ENCODE peak calls at places on chromosomes 3 and 15, in seven cellular contexts. S is adrenal gland, H is keratinocyte, N is A549, E is dorsolateral prefrontal cortex, C is psoas muscle, T is GM12864. R is an unnamed sample.

GRCh38 chr15:45648521-45649200 is 13.8 kb downstream of the SQOR start:
- DNase-seq in S (peak; percentile 69), E (no peak), T (no peak), N (peak; percentile 42), H (no peak), C (peak; percentile 46), R (no peak)

GRCh38 chr15:37038716-37039106 is 61.6 kb downstream of the MEIS2 start:
- DNase-seq in S (no peak), T (no peak), E (peak; percentile 5), N (no peak), H (no peak), C (no peak), R (no peak)

GRCh38 chr3:190718691-190719090 is 143.8 kb downstream of the GMNC start:
- DNase-seq in H (no peak), C (no peak), S (no peak), E (no peak), N (no peak), T (no peak), R (no peak)

GRCh38 chr15:41933771-41934170 is 38.6 kb downstream of the EHD4 start:
- DNase-seq in C (no peak), N (peak; percentile 47), E (no peak), S (no peak), H (peak; percentile 62), T (no peak), R (no peak)

GRCh38 chr15:98003976-98004375 is 43.5 kb downstream of the ARRDC4 start:
- DNase-seq in H (no peak), S (no peak), N (no peak), T (no peak), E (no peak), C (no peak), R (no peak)

GRCh38 chr15:58988011-58988785 is 735 bp downstream of the RNF111 start:
- DNase-seq in E (peak; percentile 50), C (peak; percentile 74), N (peak; percentile 47), H (no peak), T (no peak), S (peak; percentile 62), R (peak; percentile 69)

GRCh38 chr3:186097317-186097662 is 11.6 kb downstream of the ETV5 start:
- DNase-seq in S (no peak), H (no peak), C (no peak), T (no peak), N (no peak), E (no peak), R (no peak)

GRCh38 chr3:124429129-124429815 is 301.0 kb upstream of the UMPS start:
- DNase-seq in S (no peak), E (no peak), T (no peak), N (peak; percentile 9), C (no peak), H (peak; percentile 21), R (no peak)

GRCh38 chr3:190543656-190544055 is 29.8 kb downstream of the IL1RAP start:
- DNase-seq in H (no peak), N (no peak), S (no peak), T (no peak), E (no peak), C (no peak), R (no peak)

GRCh38 chr3:150385296-150386242 is 22.5 kb upstream of the TSC22D2 start:
- DNase-seq in N (no peak), E (no peak), H (no peak), S (no peak), C (no peak), T (no peak), R (peak; percentile 53)

GRCh38 chr15:56056626-56057025 is 63.2 kb upstream of the NEDD4 start:
- DNase-seq in S (no peak), H (no peak), C (no peak), N (no peak), E (no peak), T (no peak), R (no peak)

GRCh38 chr3:9105421-9105820 is 142.1 kb upstream of the RAD18 start:
- DNase-seq in S (no peak), H (no peak), E (no peak), C (no peak), T (no peak), N (no peak), R (no peak)

GRCh38 chr15:96268421-96269204 is 61.9 kb upstream of the NR2F2 start:
- DNase-seq in E (no peak), C (no peak), N (peak; percentile 34), S (no peak), T (no peak), H (no peak), R (no peak)

GRCh38 chr15:70505411-70505919 is 257.9 kb downstream of the UACA start:
- DNase-seq in E (no peak), S (no peak), N (peak; percentile 91), H (peak; percentile 88), C (no peak), T (no peak), R (no peak)

GRCh38 chr3:184568918-184569829 is 7.6 kb downstream of the EPHB3 start:
- DNase-seq in E (peak; percentile 67), N (no peak), H (peak; percentile 55), T (no peak), S (peak; percentile 72), C (peak; percentile 77), R (no peak)

GRCh38 chr3:152258448-152259302 is 10.1 kb upstream of the MBNL1 start:
- DNase-seq in C (peak; percentile 50), S (peak; percentile 82), E (no peak), H (no peak), T (no peak), N (peak; percentile 93), R (no peak)

GRCh38 chr3:66830301-66830700 is 167.8 kb upstream of the KBTBD8 start:
- DNase-seq in S (no peak), C (no peak), H (no peak), E (no peak), N (no peak), T (no peak), R (no peak)

GRCh38 chr3:129003578-129004112 is 2.5 kb downstream of the EFCC1 start:
- DNase-seq in S (no peak), H (no peak), T (no peak), E (no peak), N (peak; percentile 40), C (no peak), R (no peak)
- TF ChIP-seq CTCF in S (no peak), H (peak; percentile 63), T (no peak), E (no peak), N (no peak), C (no peak), R (no peak)

DNA sequence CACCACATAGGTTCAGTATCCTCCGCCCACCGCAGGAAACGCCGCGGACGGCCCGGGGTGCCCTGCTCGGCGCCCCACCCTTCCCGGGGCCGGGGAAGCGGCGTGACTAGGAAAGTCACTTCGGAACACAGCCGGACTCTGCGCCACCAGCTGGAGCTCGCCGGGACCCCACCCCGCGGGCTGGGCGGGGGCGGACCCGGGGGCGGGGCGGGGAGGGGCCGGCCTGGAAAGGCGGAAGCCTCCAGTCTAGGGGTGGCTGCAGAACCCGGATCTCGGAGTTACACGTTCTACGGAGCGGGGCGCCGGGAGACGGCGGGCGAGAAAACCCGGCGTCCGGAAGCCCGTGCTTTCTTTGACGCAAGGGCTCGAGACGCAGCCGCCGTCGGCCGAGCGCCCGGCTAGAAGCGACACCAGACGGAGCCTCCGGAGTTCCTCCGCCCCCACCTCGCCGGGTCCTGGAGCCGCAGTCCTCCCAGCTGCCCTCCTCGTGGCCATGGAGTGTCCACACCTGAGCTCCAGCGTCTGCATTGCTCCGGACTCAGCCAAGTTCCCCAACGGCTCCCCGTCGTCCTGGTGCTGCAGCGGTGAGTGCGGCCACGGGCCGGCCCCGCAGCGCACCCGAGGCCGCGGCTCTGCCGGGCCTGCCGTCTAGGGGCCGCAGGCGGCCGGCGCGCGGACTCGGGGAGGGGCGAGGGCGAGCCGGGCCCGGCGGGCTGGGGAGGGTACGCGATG is at the start of gene USP3:
- DNase-seq in E (peak; percentile 93), S (peak; percentile 94), C (peak; percentile 95), H (no peak), N (peak; percentile 97), T (peak; percentile 87), R (peak; percentile 94)
- TF ChIP-seq CTCF in E (peak; percentile 37), S (peak; percentile 36), C (peak; percentile 40), H (peak; percentile 27), N (peak; percentile 30), T (no peak), R (no peak)

GRCh38 chr15:95024388-95024787 is 793.0 kb downstream of the MCTP2 start:
- DNase-seq in E (no peak), S (no peak), T (no peak), N (peak; percentile 36), H (no peak), C (no peak), R (no peak)

GRCh38 chr15:95021816-95022215 is 790.5 kb downstream of the MCTP2 start:
- DNase-seq in T (no peak), C (no peak), S (no peak), N (no peak), H (no peak), E (no peak), R (no peak)

DNA sequence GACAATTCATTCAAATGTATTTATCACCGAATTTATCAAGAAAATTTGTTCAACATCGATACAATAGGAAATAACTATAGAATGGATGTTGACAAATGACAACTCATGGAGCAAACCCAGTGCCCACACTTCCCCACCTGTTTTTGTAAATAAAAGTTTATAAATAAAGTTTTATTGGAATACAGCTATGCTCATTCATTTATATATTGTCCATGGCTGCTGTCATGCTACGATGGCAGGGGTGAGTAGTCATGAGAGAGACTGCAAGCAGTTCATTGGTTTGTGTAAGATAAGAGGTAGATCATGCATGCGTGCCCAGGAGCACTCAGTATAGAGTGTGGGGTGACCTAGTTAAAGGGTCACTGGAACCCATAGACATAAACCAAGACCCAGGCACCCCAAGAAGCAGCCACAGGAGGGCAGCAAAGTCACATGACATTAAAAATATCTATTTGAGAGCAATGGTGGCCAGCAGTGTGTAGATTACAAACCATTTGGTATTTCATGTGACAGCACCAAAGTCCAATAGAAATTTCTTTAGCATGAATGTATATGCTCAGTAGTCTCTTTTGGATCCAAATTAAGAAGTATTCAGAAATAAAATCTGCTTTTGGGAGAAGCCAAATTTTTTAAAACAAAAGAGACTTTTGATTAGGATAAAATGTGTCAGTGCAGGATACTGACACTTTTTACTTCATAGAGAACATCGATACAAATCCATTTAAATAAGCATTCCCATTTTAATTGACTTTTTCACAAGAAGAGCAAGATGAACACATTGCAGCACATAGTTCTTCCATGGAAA is 794.8 kb downstream of the MCTP2 start:
- DNase-seq in H (no peak), E (no peak), N (peak; percentile 32), T (no peak), S (no peak), C (peak; percentile 18), R (peak; percentile 4)
- TF ChIP-seq CTCF in H (peak; percentile 76), E (peak; percentile 12), N (peak; percentile 40), T (no peak), S (peak; percentile 24), C (peak; percentile 41), R (no peak)

DNA sequence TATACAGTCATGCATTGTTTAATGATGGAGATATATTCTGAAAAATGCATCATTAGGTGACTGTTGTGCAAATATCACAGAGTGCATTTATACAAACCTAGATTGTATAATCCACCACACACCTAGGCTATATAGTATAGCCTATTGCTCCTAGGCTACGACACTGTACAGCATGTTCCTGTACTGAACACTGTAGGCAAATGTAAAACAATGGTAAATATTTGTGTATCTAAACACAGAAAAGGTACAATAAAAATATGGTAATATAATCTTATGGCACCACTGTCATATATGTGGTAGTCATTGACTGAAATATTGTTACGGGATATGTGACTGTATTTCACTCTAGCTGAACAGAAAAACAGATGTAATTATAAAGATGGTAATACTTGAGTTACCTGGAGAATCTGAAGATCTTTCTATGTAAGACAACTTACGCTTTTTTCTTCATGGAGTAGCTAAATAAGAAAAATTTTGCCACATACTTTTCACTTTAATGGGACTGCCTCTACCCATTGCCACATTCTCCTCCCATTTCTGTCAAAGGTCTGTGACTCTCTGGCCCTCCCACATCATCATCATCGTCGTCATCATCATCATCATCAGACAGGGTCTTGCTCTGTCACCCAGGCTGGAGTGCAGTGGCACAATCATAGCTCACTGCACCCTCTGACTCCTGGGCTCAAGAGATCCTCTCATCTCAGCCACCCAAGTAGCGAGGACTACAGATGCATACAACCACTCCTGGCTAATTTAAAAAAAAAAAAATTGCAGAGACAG is 7.2 kb downstream of the PCOLCE2 start:
- DNase-seq in C (no peak), T (no peak), H (no peak), S (no peak), E (no peak), N (no peak), R (no peak)
- TF ChIP-seq CTCF in C (no peak), T (no peak), H (no peak), S (no peak), E (no peak), N (no peak), R (no peak)

R was measured in GM20000.